ENCODE peak calls at places on chromosomes 12 and 14, in nine cellular contexts. V is tibial artery, M is PC-3, I is nephron progenitor cell, R is hepatocyte, L is pancreas, N is RWPE1, A is heart left ventricle, F is AG09319. X is an unnamed sample.

GRCh38 chr14:93299831-93300230 is 33.0 kb downstream of the BTBD7 start:
- DNase-seq in A (no peak), M (no peak), R (peak), N (no peak), I (no peak), F (no peak), V (no peak), L (no peak), X (no peak)

GRCh38 chr12:95996034-95996658 is at the start of gene HAL:
- DNase-seq in V (no peak), L (peak), N (no peak), I (no peak), F (no peak), A (no peak), M (no peak), R (peak), X (peak)

GRCh38 chr12:80269953-80270552 is 170.7 kb downstream of the OTOGL start:
- DNase-seq in A (no peak), L (no peak), F (no peak), M (peak), R (peak), N (peak), I (peak), V (no peak), X (peak)

GRCh38 chr14:52883658-52884057 is 67.2 kb downstream of the FERMT2 start:
- DNase-seq in M (no peak), I (no peak), R (no peak), F (no peak), L (no peak), A (no peak), N (no peak), V (no peak), X (no peak)

GRCh38 chr12:103626498-103626897 is 39.4 kb downstream of the STAB2 start:
- DNase-seq in L (peak), F (peak), M (peak), I (no peak), V (peak), R (peak), A (no peak), N (peak), X (peak)

GRCh38 chr14:85172290-85172689 is 357.7 kb upstream of the FLRT2 start:
- DNase-seq in F (no peak), N (no peak), L (no peak), V (no peak), R (no peak), I (no peak), M (no peak), A (no peak), X (no peak)

GRCh38 chr12:22709292-22709691 is 84.3 kb downstream of the ETNK1 start:
- DNase-seq in I (no peak), N (peak), V (no peak), M (peak), F (no peak), R (peak), L (no peak), A (no peak), X (no peak)

GRCh38 chr12:123223241-123223668 is 9.7 kb downstream of the MPHOSPH9 start:
- DNase-seq in I (no peak), V (no peak), F (no peak), R (no peak), L (no peak), A (no peak), M (no peak), N (no peak), X (no peak)

GRCh38 chr12:117363953-117364486 is 2.6 kb upstream of the NOS1 start:
- DNase-seq in M (peak), I (no peak), L (no peak), V (no peak), F (no peak), A (no peak), N (no peak), R (no peak), X (no peak)

GRCh38 chr12:116443706-116444589 is 115.2 kb upstream of the MAP1LC3B2 start:
- DNase-seq in A (no peak), V (no peak), I (no peak), F (no peak), R (no peak), L (no peak), N (no peak), M (no peak), X (no peak)

GRCh38 chr14:105155681-105156413 is 12.7 kb downstream of the JAG2 start:
- DNase-seq in M (no peak), V (no peak), N (no peak), R (no peak), F (no peak), L (no peak), A (no peak), I (no peak), X (no peak)

GRCh38 chr14:49408187-49408963 is 177.8 kb downstream of the RPS29 start:
- DNase-seq in A (no peak), F (no peak), I (no peak), R (no peak), V (no peak), N (no peak), L (no peak), M (no peak), X (no peak)

DNA sequence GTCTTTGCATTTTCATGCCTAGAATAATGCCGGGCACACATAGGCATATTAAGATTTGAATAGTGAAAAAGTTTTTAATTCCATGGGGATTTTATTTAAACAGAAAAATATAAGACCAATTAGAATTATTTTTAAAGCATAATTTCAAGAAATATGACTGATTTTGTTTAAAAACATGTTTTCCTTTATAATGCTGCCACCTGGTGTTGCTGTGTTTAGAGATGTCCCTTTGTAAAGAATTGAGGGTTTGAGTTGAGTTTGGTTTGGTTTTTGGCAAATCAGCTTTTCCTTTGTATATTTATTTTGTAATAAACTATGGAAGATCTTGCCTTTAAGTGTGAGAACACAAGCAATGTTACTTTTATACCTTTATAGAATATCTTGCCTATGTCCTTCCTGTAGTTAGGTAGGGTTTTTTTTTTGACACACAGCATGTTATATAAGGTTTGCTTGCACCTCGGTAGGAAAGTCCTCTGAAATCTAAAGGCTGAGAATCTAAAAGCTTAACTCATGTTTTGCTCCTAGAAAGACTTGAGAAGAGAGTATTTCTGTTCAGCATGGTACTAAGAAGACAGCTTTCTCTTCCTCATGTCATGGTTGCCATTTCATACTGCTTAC is 31.4 kb upstream of the SNAPC1 start:
- DNase-seq in R (no peak), F (no peak), L (no peak), V (no peak), I (no peak), N (no peak), A (no peak), M (peak), X (no peak)
- TF ChIP-seq CTCF in R (peak), F (peak), L (peak), V (peak), I (peak), N (peak), A (peak), M (peak), X (no peak)

DNA sequence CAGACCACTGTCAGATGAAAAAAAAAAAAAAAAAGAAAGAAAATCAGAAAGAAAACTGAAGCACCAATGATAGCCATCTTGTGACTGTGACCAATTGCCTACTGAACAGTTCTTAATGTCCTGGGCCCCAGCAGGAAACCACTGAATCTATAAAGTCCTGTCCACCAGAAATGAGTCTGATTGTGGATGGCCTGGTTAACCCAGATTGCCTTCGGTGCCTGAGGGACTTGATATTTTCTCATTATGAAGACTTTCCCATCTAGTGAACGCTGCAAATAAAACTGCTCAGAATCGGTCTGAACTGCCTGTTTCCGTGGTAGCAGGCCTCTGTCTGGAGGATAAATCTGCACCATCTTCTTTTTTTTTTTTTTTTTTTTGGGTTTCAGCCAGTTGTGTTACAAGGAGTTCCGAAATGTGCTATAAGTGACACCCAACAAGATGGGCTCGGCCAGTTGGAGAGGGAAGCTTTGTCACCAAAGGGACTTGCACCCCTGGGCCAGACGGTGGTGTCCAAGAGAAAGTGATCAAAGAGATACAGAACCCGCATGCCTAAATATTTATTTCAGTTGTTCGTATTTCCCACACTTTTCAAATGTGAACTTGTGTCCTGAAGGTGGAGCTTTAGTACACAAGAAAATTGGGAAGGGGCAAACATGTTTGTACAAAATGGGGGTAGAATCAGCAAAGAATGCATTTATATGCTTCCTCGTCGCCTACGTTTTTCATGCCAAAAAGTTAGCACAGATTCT is 3.0 kb upstream of the PLXNC1 start:
- DNase-seq in A (no peak), L (no peak), N (no peak), V (no peak), M (peak), I (no peak), F (peak), R (peak), X (no peak)
- TF ChIP-seq CTCF in A (peak), L (no peak), N (peak), V (no peak), M (peak), I (no peak), F (peak), R (peak), X (no peak)

DNA sequence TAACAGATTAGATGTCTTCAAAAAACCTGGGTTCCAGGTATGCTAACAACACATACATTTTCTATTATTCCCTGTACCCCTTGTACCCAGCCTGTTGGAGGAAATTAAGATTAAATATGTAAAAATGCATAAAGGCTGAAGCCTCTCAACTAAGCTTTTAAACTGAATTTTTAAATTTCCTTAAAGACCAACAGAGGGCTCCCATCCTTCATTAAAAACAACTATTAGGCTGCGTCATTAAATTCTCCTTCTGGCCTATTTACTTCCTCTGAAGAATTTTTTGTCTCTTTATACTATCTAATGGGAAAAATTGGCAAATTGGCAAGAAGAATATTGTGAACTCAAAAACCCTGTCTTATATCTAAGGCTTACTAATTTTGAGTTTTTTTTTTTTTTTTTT is 21.8 kb downstream of the SENP1 start:
- DNase-seq in I (no peak), V (no peak), R (peak), F (no peak), A (no peak), L (no peak), N (no peak), M (peak), X (no peak)
- TF ChIP-seq CTCF in I (no peak), V (peak), R (peak), F (peak), A (peak), L (no peak), N (peak), M (peak), X (no peak)

GRCh38 chr14:96256420-96256819 is 410 bp downstream of the BDKRB1 start:
- DNase-seq in A (no peak), F (peak), R (no peak), L (no peak), N (peak), M (no peak), V (no peak), I (no peak), X (no peak)
- TF ChIP-seq CTCF in A (no peak), F (peak), R (peak), L (no peak), N (no peak), M (no peak), V (no peak), I (no peak), X (no peak)

DNA sequence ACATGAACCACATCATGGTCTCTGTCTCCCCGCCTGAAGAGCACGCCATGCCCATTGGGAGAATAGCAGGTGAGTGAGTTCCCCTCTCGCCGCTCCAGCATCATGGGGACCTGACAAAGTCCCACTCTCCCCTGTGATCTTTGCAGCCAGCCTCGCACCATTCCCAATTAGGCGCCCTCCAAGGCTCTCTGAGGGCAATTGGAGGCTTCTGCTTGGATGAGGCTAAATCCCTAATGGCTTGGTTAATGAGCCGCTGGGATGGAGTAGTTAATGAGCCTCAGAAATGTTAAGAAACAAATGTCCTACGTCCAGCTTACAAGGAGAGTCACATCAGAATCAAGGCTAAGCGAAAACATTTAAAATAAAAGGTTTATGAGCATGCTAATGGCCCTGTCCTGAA is 200.8 kb upstream of the BCL2L14 start:
- DNase-seq in R (no peak), L (no peak), N (no peak), F (no peak), A (no peak), V (no peak), I (no peak), M (no peak), X (no peak)
- TF ChIP-seq CTCF in R (no peak), L (no peak), N (no peak), F (no peak), A (no peak), V (no peak), I (no peak), M (no peak), X (no peak)

DNA sequence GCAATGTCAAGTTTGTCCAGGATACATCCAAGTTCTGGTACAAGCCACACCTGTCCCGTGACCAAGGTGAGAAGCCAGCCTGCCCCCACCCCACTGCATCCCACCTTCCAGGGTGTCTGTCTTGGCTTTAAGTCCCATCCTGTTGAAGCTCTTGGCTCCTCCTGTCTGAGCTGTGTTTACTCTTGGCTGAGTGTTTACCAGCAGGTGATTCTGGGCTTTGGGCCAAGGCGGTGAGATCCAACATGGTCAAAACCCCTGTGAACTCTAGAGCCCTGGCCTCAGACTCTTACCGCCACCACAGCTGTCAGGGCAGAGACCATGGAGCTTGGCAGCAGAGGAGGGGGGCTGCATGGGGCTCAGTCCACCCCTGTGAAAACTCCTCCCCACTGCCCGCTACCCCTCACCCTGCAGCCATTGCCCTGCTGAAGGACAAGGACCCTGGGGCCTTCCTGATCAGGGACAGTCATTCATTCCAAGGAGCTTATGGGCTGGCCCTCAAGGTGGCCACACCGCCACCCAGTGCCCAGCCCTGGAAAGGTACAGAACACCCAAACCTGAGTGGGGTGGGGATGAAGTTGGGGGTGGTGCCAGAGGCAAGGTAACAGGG is 11.6 kb downstream of the TNS2 start:
- DNase-seq in M (peak), L (peak), V (peak), I (no peak), N (no peak), A (no peak), R (peak), F (no peak), X (peak)
- TF ChIP-seq CTCF in M (peak), L (peak), V (no peak), I (no peak), N (no peak), A (no peak), R (peak), F (no peak), X (no peak)

DNA sequence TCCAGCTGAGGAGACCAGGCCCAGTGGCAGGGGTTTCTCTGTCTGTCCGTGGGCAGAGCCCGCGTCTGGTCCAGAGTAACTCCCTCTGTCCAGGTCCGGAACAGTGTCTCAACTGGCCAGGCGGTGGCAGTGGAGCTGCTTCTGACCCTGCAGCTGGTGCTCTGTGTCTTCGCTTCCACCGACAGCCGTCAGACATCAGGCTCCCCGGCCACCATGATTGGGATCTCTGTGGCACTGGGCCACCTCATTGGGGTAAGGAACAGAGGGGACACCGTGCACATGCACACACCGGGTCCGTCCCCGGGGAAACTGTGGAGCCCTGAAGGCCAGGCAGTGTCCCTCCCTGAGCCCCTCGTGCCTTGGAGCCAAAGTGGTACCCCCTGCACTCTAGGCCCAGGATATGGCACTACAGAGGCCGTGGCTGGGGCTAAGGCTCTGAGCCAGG is 1.5 kb downstream of the AQP6 start:
- DNase-seq in I (peak), V (peak), M (peak), A (peak), F (peak), R (peak), N (no peak), L (peak), X (no peak)
- TF ChIP-seq CTCF in I (no peak), V (peak), M (peak), A (peak), F (peak), R (peak), N (no peak), L (peak), X (no peak)

DNA sequence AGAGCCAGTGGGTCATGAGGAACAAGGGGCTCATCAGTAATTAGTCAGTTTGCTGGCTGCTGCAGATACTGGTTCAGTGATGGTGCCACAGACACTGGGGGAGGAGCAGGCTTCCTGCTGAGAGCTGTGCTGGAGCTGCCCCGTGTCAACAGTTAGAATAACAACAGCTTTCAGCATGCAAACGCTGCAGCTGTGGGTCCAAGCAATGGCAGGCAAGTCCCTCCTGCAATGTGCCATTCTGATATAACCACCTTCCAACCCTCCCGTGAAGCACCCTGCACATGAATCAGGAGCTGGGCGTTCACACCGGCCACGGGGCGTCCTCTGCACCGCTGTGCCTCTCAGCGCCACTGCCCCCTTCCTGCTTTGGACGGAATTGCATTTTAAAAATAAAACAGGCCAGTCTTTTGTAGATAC is 258.4 kb upstream of the SFSWAP start:
- DNase-seq in I (peak), V (no peak), N (no peak), L (no peak), M (peak), A (no peak), R (peak), F (no peak), X (peak)
- TF ChIP-seq CTCF in I (peak), V (no peak), N (peak), L (peak), M (peak), A (peak), R (peak), F (no peak), X (peak)

GRCh38 chr14:71208702-71209357 is 301.6 kb downstream of the PCNX1 start:
- DNase-seq in L (no peak), R (no peak), V (no peak), I (no peak), M (no peak), N (no peak), F (no peak), A (no peak), X (no peak)
- TF ChIP-seq CTCF in L (no peak), R (no peak), V (no peak), I (no peak), M (peak), N (no peak), F (no peak), A (no peak), X (peak)

GRCh38 chr12:16325426-16325825 is 22.0 kb upstream of the MGST1 start:
- DNase-seq in F (no peak), V (no peak), R (no peak), N (no peak), I (no peak), L (no peak), M (no peak), A (no peak), X (peak)
- TF ChIP-seq CTCF in F (no peak), V (no peak), R (no peak), N (no peak), I (no peak), L (no peak), M (no peak), A (no peak), X (no peak)

X was measured in Calu3.